ENCODE peak calls at places on chromosomes 4 and X, in ten cellular contexts. One of them, this sample, is unnamed.

GRCh38 chrX:103418811-103419210 is 42.5 kb downstream of the BEX3 start:
- DNase-seq in lower lobe of right lung: no peak
- DNase-seq in naive thymus-derived CD8-positive, alpha-beta T cell: no peak
- DNase-seq in BJ: no peak
- DNase-seq in CD8-positive, alpha-beta T cell: no peak
- DNase-seq in D721Med: no peak
- DNase-seq in glomerular endothelial cell: no peak
- DNase-seq in lower leg skin: no peak
- DNase-seq in NCI-H1694: no peak
- DNase-seq in mesothelial cell of epicardium: no peak
- DNase-seq in this sample: no peak

GRCh38 chr4:38681283-38682066 is 17.5 kb downstream of the KLF3 start:
- DNase-seq in lower lobe of right lung: no peak
- DNase-seq in naive thymus-derived CD8-positive, alpha-beta T cell: no peak
- DNase-seq in BJ: no peak
- DNase-seq in CD8-positive, alpha-beta T cell: no peak
- DNase-seq in D721Med: no peak
- DNase-seq in glomerular endothelial cell: no peak
- DNase-seq in lower leg skin: no peak
- DNase-seq in NCI-H1694: no peak
- DNase-seq in mesothelial cell of epicardium: no peak
- DNase-seq in this sample: no peak

GRCh38 chrX:25296850-25297249 is 281.1 kb upstream of the ARX start:
- DNase-seq in lower lobe of right lung: no peak
- DNase-seq in naive thymus-derived CD8-positive, alpha-beta T cell: no peak
- DNase-seq in BJ: no peak
- DNase-seq in CD8-positive, alpha-beta T cell: no peak
- DNase-seq in D721Med: no peak
- DNase-seq in glomerular endothelial cell: no peak
- DNase-seq in lower leg skin: no peak
- DNase-seq in NCI-H1694: no peak
- DNase-seq in mesothelial cell of epicardium: no peak
- DNase-seq in this sample: no peak

GRCh38 chr4:3724319-3725231 is 41.6 kb upstream of the ADRA2C start:
- DNase-seq in lower lobe of right lung: no peak
- DNase-seq in naive thymus-derived CD8-positive, alpha-beta T cell: no peak
- DNase-seq in BJ: no peak
- DNase-seq in CD8-positive, alpha-beta T cell: no peak
- DNase-seq in D721Med: no peak
- DNase-seq in glomerular endothelial cell: no peak
- DNase-seq in lower leg skin: no peak
- DNase-seq in NCI-H1694: no peak
- DNase-seq in mesothelial cell of epicardium: no peak
- DNase-seq in this sample: no peak

GRCh38 chr4:109298279-109299010 is 4.0 kb downstream of the COL25A1 start:
- DNase-seq in lower lobe of right lung: no peak
- DNase-seq in naive thymus-derived CD8-positive, alpha-beta T cell: no peak
- DNase-seq in BJ: no peak
- DNase-seq in CD8-positive, alpha-beta T cell: no peak
- DNase-seq in D721Med: no peak
- DNase-seq in glomerular endothelial cell: no peak
- DNase-seq in lower leg skin: no peak
- DNase-seq in NCI-H1694: no peak
- DNase-seq in mesothelial cell of epicardium: no peak
- DNase-seq in this sample: peak

GRCh38 chr4:152776352-152776751 is 3.2 kb downstream of the TIGD4 start:
- DNase-seq in lower lobe of right lung: no peak
- DNase-seq in naive thymus-derived CD8-positive, alpha-beta T cell: no peak
- DNase-seq in BJ: no peak
- DNase-seq in CD8-positive, alpha-beta T cell: no peak
- DNase-seq in D721Med: no peak
- DNase-seq in glomerular endothelial cell: no peak
- DNase-seq in lower leg skin: no peak
- DNase-seq in NCI-H1694: no peak
- DNase-seq in mesothelial cell of epicardium: no peak
- DNase-seq in this sample: peak

GRCh38 chrX:39667746-39668507 is 429.8 kb downstream of the BCOR start:
- DNase-seq in lower lobe of right lung: no peak
- DNase-seq in naive thymus-derived CD8-positive, alpha-beta T cell: no peak
- DNase-seq in BJ: no peak
- DNase-seq in CD8-positive, alpha-beta T cell: no peak
- DNase-seq in D721Med: no peak
- DNase-seq in glomerular endothelial cell: no peak
- DNase-seq in lower leg skin: no peak
- DNase-seq in NCI-H1694: no peak
- DNase-seq in mesothelial cell of epicardium: no peak
- DNase-seq in this sample: no peak

GRCh38 chr4:121307441-121308327 is 73.1 kb downstream of the QRFPR start:
- DNase-seq in lower lobe of right lung: no peak
- DNase-seq in naive thymus-derived CD8-positive, alpha-beta T cell: peak
- DNase-seq in BJ: peak
- DNase-seq in CD8-positive, alpha-beta T cell: no peak
- DNase-seq in D721Med: no peak
- DNase-seq in glomerular endothelial cell: no peak
- DNase-seq in lower leg skin: no peak
- DNase-seq in NCI-H1694: no peak
- DNase-seq in mesothelial cell of epicardium: no peak
- DNase-seq in this sample: peak

GRCh38 chr4:22573198-22573597 is 57.3 kb upstream of the ADGRA3 start:
- DNase-seq in lower lobe of right lung: peak
- DNase-seq in naive thymus-derived CD8-positive, alpha-beta T cell: no peak
- DNase-seq in BJ: no peak
- DNase-seq in CD8-positive, alpha-beta T cell: no peak
- DNase-seq in D721Med: no peak
- DNase-seq in glomerular endothelial cell: no peak
- DNase-seq in lower leg skin: no peak
- DNase-seq in NCI-H1694: no peak
- DNase-seq in mesothelial cell of epicardium: peak
- DNase-seq in this sample: no peak

GRCh38 chr4:83708500-83709175 is 172.7 kb downstream of the GPAT3 start:
- DNase-seq in lower lobe of right lung: no peak
- DNase-seq in naive thymus-derived CD8-positive, alpha-beta T cell: no peak
- DNase-seq in BJ: no peak
- DNase-seq in CD8-positive, alpha-beta T cell: no peak
- DNase-seq in D721Med: no peak
- DNase-seq in glomerular endothelial cell: no peak
- DNase-seq in lower leg skin: no peak
- DNase-seq in NCI-H1694: no peak
- DNase-seq in mesothelial cell of epicardium: no peak
- DNase-seq in this sample: no peak